ENCODE peak calls at places on chromosomes 16 and 17, in four cellular contexts. A, K, B and I are unnamed samples. For H3K27me3, the result is how much of the 10 kb centered on the place peaks cover.

GRCh38 chr16:8851761-8852403 is 16.9 kb downstream of the CARHSP1 start:
- DNase-seq in K (no peak), B (no peak), A (no peak), I (no peak)

GRCh38 chr17:31390748-31391495 is 553 bp upstream of the RAB11FIP4 start:
- DNase-seq in B (no peak), K (peak), A (peak), I (no peak)

GRCh38 chr17:21814776-21815175 is 122.5 kb downstream of the KCNJ18 start:
- DNase-seq in K (no peak), A (no peak), B (no peak), I (no peak)

GRCh38 chr17:64984181-64984580 is 64.9 kb upstream of the LRRC37A3 start:
- DNase-seq in K (no peak), B (no peak), A (no peak), I (no peak)

GRCh38 chr17:49588726-49589555 is 13.3 kb downstream of the NXPH3 start:
- DNase-seq in A (no peak), B (no peak), K (no peak), I (no peak)

GRCh38 chr17:35242805-35243458 is at the start of gene SLFN5:
- DNase-seq in A (peak), K (peak), B (peak), I (peak)

GRCh38 chr17:48615212-48615962 is at the start of gene HOXB8:
- DNase-seq in B (no peak), K (no peak), A (no peak), I (no peak)

GRCh38 chr17:45261577-45262515 is at the start of gene SPATA32:
- DNase-seq in B (peak), A (no peak), K (peak), I (no peak)

GRCh38 chr17:20159406-20160075 is 150.4 kb downstream of the SPECC1 start:
- DNase-seq in A (no peak), K (no peak), B (no peak), I (no peak)

GRCh38 chr16:21524068-21524751 is 75.2 kb upstream of the METTL9 start:
- DNase-seq in A (no peak), K (peak), B (peak), I (no peak)

GRCh38 chr17:77307479-77308198 is 166.9 kb downstream of the SEC14L1 start:
- DNase-seq in B (no peak), K (no peak), A (no peak), I (no peak)

GRCh38 chr17:40019140-40019991 is 4.1 kb downstream of the CSF3 start:
- DNase-seq in B (no peak), K (no peak), A (no peak), I (peak)

GRCh38 chr17:79745641-79746105 is 14.9 kb downstream of the ENPP7 start:
- DNase-seq in A (no peak), K (no peak), B (no peak), I (no peak)
- H3K27me3 ChIP-seq in A (under half), K (half or more), B (under half), I (half or more)

GRCh38 chr17:70476368-70476767 is 307.0 kb downstream of the KCNJ2 start:
- DNase-seq in K (no peak), A (no peak), B (no peak), I (no peak)

GRCh38 chr17:70478883-70479282 is 309.6 kb downstream of the KCNJ2 start:
- DNase-seq in B (no peak), K (no peak), A (no peak), I (peak)

DNA sequence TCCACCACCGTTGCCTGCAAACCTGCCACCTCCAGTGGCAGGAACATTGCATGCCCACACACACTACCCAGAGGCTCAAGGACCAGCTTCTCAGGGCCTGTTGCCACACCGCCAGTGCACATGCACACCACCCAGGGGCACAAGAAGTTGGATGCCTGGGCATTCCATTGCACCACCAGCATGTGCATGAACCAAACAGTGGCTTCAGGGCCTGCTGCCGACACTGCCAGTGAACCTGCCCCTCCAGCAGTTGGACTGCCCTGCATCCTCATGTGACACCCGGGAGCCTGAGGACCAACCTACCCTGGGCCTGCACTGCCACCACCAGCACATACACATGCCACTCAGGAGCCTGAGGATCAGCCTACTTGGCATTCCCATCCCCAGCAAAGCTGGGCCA is 303.7 kb downstream of the KCNJ2 start:
- DNase-seq in K (no peak), A (no peak), B (no peak), I (no peak)
- H3K27ac ChIP-seq in K (no peak), A (no peak), B (no peak), I (no peak)

DNA sequence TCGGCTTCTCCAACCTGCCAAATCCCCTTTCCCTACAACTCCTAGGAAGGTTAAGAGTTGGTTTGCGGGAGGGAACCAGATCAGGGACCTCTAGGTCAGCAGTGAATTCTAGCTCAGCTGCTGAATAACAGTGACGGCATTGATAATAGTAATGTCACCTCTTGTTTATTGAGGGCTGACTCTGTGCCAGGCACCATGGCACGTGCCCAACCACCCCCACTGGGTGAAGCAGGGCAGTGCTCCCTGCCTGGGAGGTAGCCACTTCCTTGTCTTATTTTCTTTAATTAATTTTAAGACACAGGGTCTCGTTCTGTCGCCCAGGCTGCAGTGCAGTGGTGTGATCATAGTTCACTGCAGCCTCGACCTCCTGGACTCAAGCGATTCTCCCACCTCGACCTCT is 5.5 kb upstream of the PPL start:
- DNase-seq in A (no peak), B (no peak), K (no peak), I (no peak)
- H3K27me3 ChIP-seq in A (under half), B (under half), K (under half), I (under half)

GRCh38 chr16:85446846-85447656 is 166.1 kb upstream of the GSE1 start:
- DNase-seq in K (no peak), B (no peak), A (no peak), I (peak)

GRCh38 chr16:85449195-85449884 is 163.8 kb upstream of the GSE1 start:
- DNase-seq in K (no peak), B (no peak), A (no peak), I (peak)

GRCh38 chr16:85449885-85450245 is 163.3 kb upstream of the GSE1 start:
- DNase-seq in A (no peak), B (no peak), K (no peak), I (peak)

GRCh38 chr16:85447657-85448313 is 165.3 kb upstream of the GSE1 start:
- DNase-seq in B (no peak), K (no peak), A (no peak), I (no peak)

GRCh38 chr16:85448557-85449194 is 164.4 kb upstream of the GSE1 start:
- DNase-seq in K (no peak), A (no peak), B (no peak), I (no peak)
- H3K27ac ChIP-seq in K (no peak), A (no peak), B (no peak), I (peak)

DNA sequence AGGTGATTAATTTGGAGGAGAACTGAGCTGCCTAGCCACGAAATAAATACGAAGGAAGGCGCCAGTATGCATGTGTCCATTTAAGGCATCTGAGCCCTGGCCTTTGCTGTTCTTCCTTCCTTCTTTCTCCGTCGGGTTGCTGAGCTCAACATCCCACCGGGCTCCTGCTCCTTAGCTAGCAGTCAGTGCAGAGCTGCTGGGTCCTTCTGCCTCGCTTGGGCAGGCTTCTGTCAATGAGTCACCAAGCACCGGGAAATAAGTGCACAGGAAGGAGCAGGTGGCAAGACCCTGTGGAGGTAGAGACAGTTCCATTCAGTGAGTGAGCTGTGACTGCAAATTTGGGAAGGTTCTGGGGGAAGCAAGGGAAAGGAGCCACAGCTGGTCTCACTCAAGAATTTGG is 120.7 kb downstream of the CCDC182 start:
- DNase-seq in A (no peak), K (no peak), B (no peak), I (no peak)
- H3K27me3 ChIP-seq in A (under half), K (under half), B (under half), I (under half)

DNA sequence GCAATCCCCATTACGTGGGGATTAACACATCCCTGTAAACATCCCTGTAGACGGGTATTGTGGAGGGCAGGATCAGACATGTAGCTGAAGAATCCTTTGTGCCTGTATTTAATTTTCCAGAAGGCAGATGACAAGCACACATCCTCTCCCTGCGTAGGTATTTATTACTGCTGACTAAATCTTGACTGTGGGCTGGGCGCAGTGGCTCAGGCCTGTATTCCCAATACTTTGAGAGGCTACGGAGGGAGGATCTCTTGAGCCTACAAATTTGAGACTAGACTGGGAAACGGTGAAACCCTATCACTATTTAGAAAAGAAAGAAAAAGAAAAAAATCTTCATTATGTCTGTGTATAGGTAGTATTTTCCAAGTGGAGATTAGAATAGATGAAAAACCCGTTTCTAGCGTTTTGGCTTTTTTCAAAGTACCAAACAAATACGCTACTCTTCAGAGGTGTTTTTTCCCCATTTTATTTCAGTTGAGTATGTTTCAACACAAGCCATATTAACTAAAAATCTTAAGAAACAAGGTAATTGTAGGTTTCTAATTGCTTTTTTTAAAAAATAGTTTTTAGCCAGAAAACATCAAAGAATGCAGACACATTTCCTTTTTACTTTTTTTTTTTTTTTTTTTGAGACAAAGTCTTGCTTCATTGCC is 1.5 kb upstream of the MARF1 start:
- DNase-seq in A (no peak), B (no peak), K (peak), I (no peak)
- H3K27ac ChIP-seq in A (no peak), B (no peak), K (no peak), I (no peak)